ENCODE peak calls at places on chromosomes 5 and 9, in nine cellular contexts. One of them, this sample, is unnamed.

GRCh38 chr5:130316971-130317421 is 412.7 kb downstream of the CHSY3 start:
- DNase-seq in heart left ventricle: no peak
- DNase-seq in left ventricle myocardium inferior: no peak
- DNase-seq in kidney: no peak
- DNase-seq in astrocyte of the cerebellum: no peak
- DNase-seq in cardiac fibroblast: no peak
- DNase-seq in dorsolateral prefrontal cortex: no peak
- DNase-seq in upper lobe of right lung: no peak
- DNase-seq in AG04450: no peak
- DNase-seq in this sample: no peak

GRCh38 chr9:136223871-136224640 is 19.1 kb upstream of the LHX3 start:
- DNase-seq in heart left ventricle: no peak
- DNase-seq in left ventricle myocardium inferior: no peak
- DNase-seq in kidney: no peak
- DNase-seq in astrocyte of the cerebellum: no peak
- DNase-seq in cardiac fibroblast: no peak
- DNase-seq in dorsolateral prefrontal cortex: no peak
- DNase-seq in upper lobe of right lung: no peak
- DNase-seq in AG04450: no peak
- DNase-seq in this sample: no peak

GRCh38 chr5:134149571-134150303 is 27.0 kb downstream of the SKP1 start:
- DNase-seq in heart left ventricle: no peak
- DNase-seq in left ventricle myocardium inferior: no peak
- DNase-seq in kidney: peak; percentile 52
- DNase-seq in astrocyte of the cerebellum: no peak
- DNase-seq in cardiac fibroblast: peak; percentile 49
- DNase-seq in dorsolateral prefrontal cortex: no peak
- DNase-seq in upper lobe of right lung: no peak
- DNase-seq in AG04450: no peak
- DNase-seq in this sample: no peak

GRCh38 chr5:54832066-54832465 is 153.3 kb downstream of the ESM1 start:
- DNase-seq in heart left ventricle: no peak
- DNase-seq in left ventricle myocardium inferior: no peak
- DNase-seq in kidney: no peak
- DNase-seq in astrocyte of the cerebellum: no peak
- DNase-seq in cardiac fibroblast: no peak
- DNase-seq in dorsolateral prefrontal cortex: no peak
- DNase-seq in upper lobe of right lung: no peak
- DNase-seq in AG04450: peak; percentile 61
- DNase-seq in this sample: peak; percentile 25

GRCh38 chr5:144125163-144125726 is 45.2 kb downstream of the YIPF5 start:
- DNase-seq in heart left ventricle: no peak
- DNase-seq in left ventricle myocardium inferior: no peak
- DNase-seq in kidney: no peak
- DNase-seq in astrocyte of the cerebellum: peak; percentile 31
- DNase-seq in cardiac fibroblast: peak; percentile 69
- DNase-seq in dorsolateral prefrontal cortex: no peak
- DNase-seq in upper lobe of right lung: no peak
- DNase-seq in AG04450: no peak
- DNase-seq in this sample: peak; percentile 34

GRCh38 chr5:31757813-31758212 is 118.9 kb downstream of the PDZD2 start:
- DNase-seq in heart left ventricle: no peak
- DNase-seq in left ventricle myocardium inferior: no peak
- DNase-seq in kidney: no peak
- DNase-seq in astrocyte of the cerebellum: no peak
- DNase-seq in cardiac fibroblast: no peak
- DNase-seq in dorsolateral prefrontal cortex: no peak
- DNase-seq in upper lobe of right lung: no peak
- DNase-seq in AG04450: no peak
- DNase-seq in this sample: no peak

GRCh38 chr9:136342191-136343120 is 15.1 kb downstream of the GPSM1 start:
- DNase-seq in heart left ventricle: peak; percentile 92
- DNase-seq in left ventricle myocardium inferior: peak; percentile 87
- DNase-seq in kidney: peak; percentile 91
- DNase-seq in astrocyte of the cerebellum: peak; percentile 27
- DNase-seq in cardiac fibroblast: peak; percentile 71
- DNase-seq in dorsolateral prefrontal cortex: peak; percentile 57
- DNase-seq in upper lobe of right lung: peak; percentile 92
- DNase-seq in AG04450: peak; percentile 57
- DNase-seq in this sample: no peak

GRCh38 chr9:76223749-76224340 is 170.4 kb downstream of the RFK start:
- DNase-seq in heart left ventricle: no peak
- DNase-seq in left ventricle myocardium inferior: no peak
- DNase-seq in kidney: no peak
- DNase-seq in astrocyte of the cerebellum: no peak
- DNase-seq in cardiac fibroblast: peak; percentile 8
- DNase-seq in dorsolateral prefrontal cortex: no peak
- DNase-seq in upper lobe of right lung: no peak
- DNase-seq in AG04450: peak; percentile 57
- DNase-seq in this sample: peak; percentile 3

GRCh38 chr9:126337690-126338426 is 11.2 kb downstream of the MVB12B start:
- DNase-seq in heart left ventricle: no peak
- DNase-seq in left ventricle myocardium inferior: no peak
- DNase-seq in kidney: no peak
- DNase-seq in astrocyte of the cerebellum: no peak
- DNase-seq in cardiac fibroblast: no peak
- DNase-seq in dorsolateral prefrontal cortex: no peak
- DNase-seq in upper lobe of right lung: no peak
- DNase-seq in AG04450: no peak
- DNase-seq in this sample: no peak

DNA sequence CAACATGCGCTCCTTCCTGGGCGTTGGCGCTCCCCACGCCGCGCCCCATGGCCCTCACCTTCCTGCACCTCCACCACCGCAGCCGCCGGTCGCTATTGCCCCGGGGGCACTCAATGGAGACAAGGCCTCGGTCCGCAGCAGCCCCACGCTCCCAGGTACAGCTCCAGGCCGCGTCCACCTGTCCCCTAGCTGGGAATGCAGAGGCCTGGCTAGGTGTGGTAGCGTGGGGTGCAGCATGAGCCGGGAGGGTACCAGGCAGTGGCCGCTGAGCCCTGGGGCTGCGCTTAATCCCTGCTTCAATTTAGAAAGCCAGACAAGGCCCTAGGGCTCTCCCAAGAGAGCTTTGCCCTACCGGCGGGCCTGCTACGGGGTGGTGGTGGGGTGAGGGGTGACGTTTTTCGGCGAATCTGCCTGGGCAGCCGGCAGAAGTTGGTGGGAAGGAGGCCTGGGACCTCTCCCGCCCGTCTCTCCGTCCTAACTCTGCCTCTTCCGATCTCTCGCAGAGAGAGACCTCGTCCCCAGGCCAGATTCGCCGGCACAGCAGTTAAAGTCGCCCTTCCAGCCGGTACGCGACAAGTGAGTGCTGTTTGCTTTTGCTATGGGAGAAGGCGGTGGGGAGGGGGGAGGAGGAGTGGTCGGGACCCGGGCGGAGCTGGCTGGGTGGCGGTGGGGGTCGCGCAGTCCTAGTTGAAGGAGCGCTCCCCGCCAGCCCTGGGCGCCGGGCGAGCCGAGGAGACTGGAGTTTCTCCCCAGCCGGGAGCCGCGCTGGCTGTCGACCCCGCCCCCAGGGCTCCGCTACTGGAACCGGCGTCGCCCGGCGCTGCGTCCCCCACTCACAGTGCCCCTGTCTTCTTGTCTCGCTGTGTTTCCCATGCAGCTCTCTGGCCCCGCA is 4.7 kb downstream of the IRX1 start:
- DNase-seq in heart left ventricle: no peak
- DNase-seq in left ventricle myocardium inferior: no peak
- DNase-seq in kidney: no peak
- DNase-seq in astrocyte of the cerebellum: no peak
- DNase-seq in cardiac fibroblast: no peak
- DNase-seq in dorsolateral prefrontal cortex: no peak
- DNase-seq in upper lobe of right lung: no peak
- DNase-seq in AG04450: no peak
- DNase-seq in this sample: no peak
- H3K4me3 ChIP-seq in heart left ventricle: peak overlapping the region; percentile 18
- H3K4me3 ChIP-seq in left ventricle myocardium inferior: peak overlapping the region; percentile 50
- H3K4me3 ChIP-seq in kidney: no peak overlapping the region
- H3K4me3 ChIP-seq in astrocyte of the cerebellum: peak overlapping the region; percentile 70
- H3K4me3 ChIP-seq in cardiac fibroblast: peak overlapping the region; percentile 13
- H3K4me3 ChIP-seq in dorsolateral prefrontal cortex: no peak overlapping the region
- H3K4me3 ChIP-seq in upper lobe of right lung: no peak overlapping the region
- H3K4me3 ChIP-seq in AG04450: no peak overlapping the region
- H3K4me3 ChIP-seq in this sample: peak overlapping the region; percentile 1

GRCh38 chr5:154477382-154478223 is 424 bp downstream of the HAND1 start:
- DNase-seq in heart left ventricle: no peak
- DNase-seq in left ventricle myocardium inferior: no peak
- DNase-seq in kidney: peak; percentile 73
- DNase-seq in astrocyte of the cerebellum: no peak
- DNase-seq in cardiac fibroblast: no peak
- DNase-seq in dorsolateral prefrontal cortex: no peak
- DNase-seq in upper lobe of right lung: no peak
- DNase-seq in AG04450: no peak
- DNase-seq in this sample: no peak
- H3K4me3 ChIP-seq in heart left ventricle: peak overlapping the region; percentile 68
- H3K4me3 ChIP-seq in left ventricle myocardium inferior: peak overlapping the region; percentile 75
- H3K4me3 ChIP-seq in kidney: peak overlapping the region; percentile 28
- H3K4me3 ChIP-seq in astrocyte of the cerebellum: no peak overlapping the region
- H3K4me3 ChIP-seq in cardiac fibroblast: peak overlapping the region; percentile 36
- H3K4me3 ChIP-seq in dorsolateral prefrontal cortex: peak overlapping the region; percentile 47
- H3K4me3 ChIP-seq in upper lobe of right lung: peak overlapping the region; percentile 21
- H3K4me3 ChIP-seq in AG04450: no peak overlapping the region
- H3K4me3 ChIP-seq in this sample: peak overlapping the region; percentile 23

DNA sequence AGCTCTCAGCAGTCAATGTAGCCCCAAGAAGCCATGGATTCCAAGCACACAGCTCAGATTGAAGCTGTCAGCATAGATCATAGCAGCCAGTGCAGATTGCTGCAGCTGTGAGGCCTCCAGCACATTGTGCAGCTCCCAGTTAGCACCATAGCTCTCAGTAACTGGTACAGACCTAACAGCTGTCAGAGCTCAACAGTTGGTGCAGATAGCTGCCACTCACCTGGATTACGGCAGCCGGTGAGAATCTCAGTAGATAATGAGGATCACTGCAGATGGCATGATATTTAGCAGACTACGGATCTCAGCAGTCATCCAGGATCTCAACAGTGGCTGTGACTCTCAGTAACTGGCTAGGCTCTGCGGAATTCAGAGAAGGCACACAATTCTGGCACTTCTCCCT is 500.4 kb downstream of the TUSC1 start:
- DNase-seq in heart left ventricle: no peak
- DNase-seq in left ventricle myocardium inferior: no peak
- DNase-seq in kidney: no peak
- DNase-seq in astrocyte of the cerebellum: no peak
- DNase-seq in cardiac fibroblast: no peak
- DNase-seq in dorsolateral prefrontal cortex: no peak
- DNase-seq in upper lobe of right lung: no peak
- DNase-seq in AG04450: no peak
- DNase-seq in this sample: no peak
- H3K4me3 ChIP-seq in heart left ventricle: no peak overlapping the region
- H3K4me3 ChIP-seq in left ventricle myocardium inferior: no peak overlapping the region
- H3K4me3 ChIP-seq in kidney: no peak overlapping the region
- H3K4me3 ChIP-seq in astrocyte of the cerebellum: no peak overlapping the region
- H3K4me3 ChIP-seq in cardiac fibroblast: no peak overlapping the region
- H3K4me3 ChIP-seq in dorsolateral prefrontal cortex: no peak overlapping the region
- H3K4me3 ChIP-seq in upper lobe of right lung: no peak overlapping the region
- H3K4me3 ChIP-seq in AG04450: no peak overlapping the region
- H3K4me3 ChIP-seq in this sample: no peak overlapping the region

DNA sequence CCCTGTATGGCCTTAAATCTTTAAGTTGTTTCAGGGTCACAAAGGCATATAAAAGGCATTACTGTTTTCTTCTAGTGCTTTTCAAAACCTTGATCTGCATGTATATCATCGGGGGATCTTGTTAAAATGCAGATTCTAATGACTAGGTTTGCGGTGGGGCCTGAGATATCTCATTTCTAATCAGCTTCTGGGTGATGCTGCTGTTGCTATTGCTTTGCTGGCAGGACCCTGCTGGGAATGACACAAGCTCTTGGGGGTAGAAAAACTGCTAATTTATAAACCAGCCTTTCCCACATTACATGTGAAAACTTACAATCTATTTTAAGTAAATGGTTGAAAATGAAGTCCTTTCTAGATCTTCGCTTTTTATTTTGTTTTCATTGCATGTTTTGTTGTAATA is 520.7 kb upstream of the SEMA6A start:
- DNase-seq in heart left ventricle: no peak
- DNase-seq in left ventricle myocardium inferior: no peak
- DNase-seq in kidney: no peak
- DNase-seq in astrocyte of the cerebellum: no peak
- DNase-seq in cardiac fibroblast: no peak
- DNase-seq in dorsolateral prefrontal cortex: no peak
- DNase-seq in upper lobe of right lung: no peak
- DNase-seq in AG04450: no peak
- DNase-seq in this sample: no peak
- H3K4me3 ChIP-seq in heart left ventricle: no peak overlapping the region
- H3K4me3 ChIP-seq in left ventricle myocardium inferior: no peak overlapping the region
- H3K4me3 ChIP-seq in kidney: no peak overlapping the region
- H3K4me3 ChIP-seq in astrocyte of the cerebellum: no peak overlapping the region
- H3K4me3 ChIP-seq in cardiac fibroblast: no peak overlapping the region
- H3K4me3 ChIP-seq in dorsolateral prefrontal cortex: no peak overlapping the region
- H3K4me3 ChIP-seq in upper lobe of right lung: no peak overlapping the region
- H3K4me3 ChIP-seq in AG04450: no peak overlapping the region
- H3K4me3 ChIP-seq in this sample: no peak overlapping the region

DNA sequence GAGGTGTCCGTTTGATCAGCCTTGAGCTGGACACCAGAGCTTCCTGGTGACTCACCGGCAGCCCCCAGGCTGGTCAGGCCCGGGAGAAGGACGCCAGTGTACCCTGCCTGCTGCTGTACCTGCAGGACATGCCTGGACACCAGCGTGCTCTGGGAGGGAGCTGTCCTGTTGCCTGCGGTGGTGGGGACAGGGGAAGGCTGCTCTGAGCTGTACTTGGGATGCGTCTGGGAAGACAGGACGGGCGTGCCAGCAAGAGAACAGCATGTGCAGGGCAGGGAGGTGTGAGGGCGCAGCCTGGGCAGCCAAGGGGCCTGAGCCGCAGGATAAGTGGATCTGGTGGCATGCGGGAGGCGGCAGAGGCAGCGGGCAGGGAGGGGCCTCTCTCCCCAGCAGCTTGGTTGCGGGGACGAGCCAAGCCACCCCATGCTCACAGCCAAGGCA is 32.8 kb upstream of the TTLL11 start:
- DNase-seq in heart left ventricle: no peak
- DNase-seq in left ventricle myocardium inferior: no peak
- DNase-seq in kidney: peak; percentile 68
- DNase-seq in astrocyte of the cerebellum: no peak
- DNase-seq in cardiac fibroblast: no peak
- DNase-seq in dorsolateral prefrontal cortex: peak; percentile 42
- DNase-seq in upper lobe of right lung: no peak
- DNase-seq in AG04450: no peak
- DNase-seq in this sample: no peak
- H3K4me3 ChIP-seq in heart left ventricle: peak overlapping the region; percentile 49
- H3K4me3 ChIP-seq in left ventricle myocardium inferior: peak overlapping the region; percentile 60
- H3K4me3 ChIP-seq in kidney: no peak overlapping the region
- H3K4me3 ChIP-seq in astrocyte of the cerebellum: no peak overlapping the region
- H3K4me3 ChIP-seq in cardiac fibroblast: no peak overlapping the region
- H3K4me3 ChIP-seq in dorsolateral prefrontal cortex: peak overlapping the region; percentile 55
- H3K4me3 ChIP-seq in upper lobe of right lung: no peak overlapping the region
- H3K4me3 ChIP-seq in AG04450: no peak overlapping the region
- H3K4me3 ChIP-seq in this sample: no peak overlapping the region

This sample was measured in skeletal muscle cell.